ENCODE peak calls at places on chromosome 10, in ten cellular contexts. One of them, this sample, is unnamed.

GRCh38 chr10:71696635-71697326 is 22.8 kb downstream of the C10orf105 start:
- DNase-seq in Panc1: peak
- DNase-seq in GM04504: no peak
- DNase-seq in stimulated activated CD8-positive, alpha-beta memory T cell treated with anti-CD3 and anti-CD28 coated beads, Interleukin-12 subunit alpha, Interleukin-12 subunit beta, amount 100 ng/mL, for 1 hour: peak
- DNase-seq in activated effector memory CD4-positive, alpha-beta T cell treated with anti-CD3 and anti-CD28 coated beads, Interleukin-2, amount 50 U/mL, for 16 hours: peak
- DNase-seq in GM10248: peak
- DNase-seq in brain microvascular endothelial cell: peak
- DNase-seq in lower lobe of right lung: peak
- DNase-seq in GM23248: peak
- DNase-seq in stimulated activated CD4-positive, alpha-beta T cell treated with anti-CD3 and anti-CD28 coated beads, Interleukin-2, amount 100 ng/mL, for 24 hours: peak
- DNase-seq in this sample: peak

GRCh38 chr10:132798876-132799275 is 12.9 kb upstream of the NKX6-2 start:
- DNase-seq in stimulated activated CD8-positive, alpha-beta memory T cell treated with anti-CD3 and anti-CD28 coated beads, Interleukin-12 subunit alpha, Interleukin-12 subunit beta, amount 100 ng/mL, for 1 hour: no peak
- DNase-seq in lower lobe of right lung: no peak
- DNase-seq in activated effector memory CD4-positive, alpha-beta T cell treated with anti-CD3 and anti-CD28 coated beads, Interleukin-2, amount 50 U/mL, for 16 hours: no peak
- DNase-seq in GM04504: no peak
- DNase-seq in brain microvascular endothelial cell: no peak
- DNase-seq in GM23248: no peak
- DNase-seq in GM10248: no peak
- DNase-seq in Panc1: no peak
- DNase-seq in stimulated activated CD4-positive, alpha-beta T cell treated with anti-CD3 and anti-CD28 coated beads, Interleukin-2, amount 100 ng/mL, for 24 hours: no peak
- DNase-seq in this sample: no peak

GRCh38 chr10:19815478-19816419 is 483 bp upstream of the PLXDC2 start:
- DNase-seq in brain microvascular endothelial cell: peak
- DNase-seq in Panc1: no peak
- DNase-seq in activated effector memory CD4-positive, alpha-beta T cell treated with anti-CD3 and anti-CD28 coated beads, Interleukin-2, amount 50 U/mL, for 16 hours: no peak
- DNase-seq in GM04504: no peak
- DNase-seq in lower lobe of right lung: peak
- DNase-seq in stimulated activated CD8-positive, alpha-beta memory T cell treated with anti-CD3 and anti-CD28 coated beads, Interleukin-12 subunit alpha, Interleukin-12 subunit beta, amount 100 ng/mL, for 1 hour: no peak
- DNase-seq in GM23248: peak
- DNase-seq in GM10248: no peak
- DNase-seq in stimulated activated CD4-positive, alpha-beta T cell treated with anti-CD3 and anti-CD28 coated beads, Interleukin-2, amount 100 ng/mL, for 24 hours: peak
- DNase-seq in this sample: no peak

GRCh38 chr10:33109788-33110469 is 151.9 kb upstream of the ITGB1 start:
- DNase-seq in GM04504: no peak
- DNase-seq in stimulated activated CD8-positive, alpha-beta memory T cell treated with anti-CD3 and anti-CD28 coated beads, Interleukin-12 subunit alpha, Interleukin-12 subunit beta, amount 100 ng/mL, for 1 hour: no peak
- DNase-seq in GM23248: no peak
- DNase-seq in lower lobe of right lung: no peak
- DNase-seq in activated effector memory CD4-positive, alpha-beta T cell treated with anti-CD3 and anti-CD28 coated beads, Interleukin-2, amount 50 U/mL, for 16 hours: no peak
- DNase-seq in brain microvascular endothelial cell: no peak
- DNase-seq in GM10248: no peak
- DNase-seq in stimulated activated CD4-positive, alpha-beta T cell treated with anti-CD3 and anti-CD28 coated beads, Interleukin-2, amount 100 ng/mL, for 24 hours: no peak
- DNase-seq in Panc1: no peak
- DNase-seq in this sample: no peak

GRCh38 chr10:127012769-127013152 is 107.5 kb downstream of the DOCK1 start:
- DNase-seq in GM23248: peak
- DNase-seq in lower lobe of right lung: peak
- DNase-seq in Panc1: peak
- DNase-seq in GM04504: no peak
- DNase-seq in stimulated activated CD8-positive, alpha-beta memory T cell treated with anti-CD3 and anti-CD28 coated beads, Interleukin-12 subunit alpha, Interleukin-12 subunit beta, amount 100 ng/mL, for 1 hour: no peak
- DNase-seq in stimulated activated CD4-positive, alpha-beta T cell treated with anti-CD3 and anti-CD28 coated beads, Interleukin-2, amount 100 ng/mL, for 24 hours: no peak
- DNase-seq in brain microvascular endothelial cell: no peak
- DNase-seq in GM10248: no peak
- DNase-seq in activated effector memory CD4-positive, alpha-beta T cell treated with anti-CD3 and anti-CD28 coated beads, Interleukin-2, amount 50 U/mL, for 16 hours: no peak
- DNase-seq in this sample: no peak

GRCh38 chr10:58137813-58138212 is 129.9 kb downstream of the IPMK start:
- DNase-seq in GM23248: no peak
- DNase-seq in GM04504: no peak
- DNase-seq in Panc1: no peak
- DNase-seq in lower lobe of right lung: no peak
- DNase-seq in GM10248: no peak
- DNase-seq in activated effector memory CD4-positive, alpha-beta T cell treated with anti-CD3 and anti-CD28 coated beads, Interleukin-2, amount 50 U/mL, for 16 hours: no peak
- DNase-seq in stimulated activated CD8-positive, alpha-beta memory T cell treated with anti-CD3 and anti-CD28 coated beads, Interleukin-12 subunit alpha, Interleukin-12 subunit beta, amount 100 ng/mL, for 1 hour: no peak
- DNase-seq in stimulated activated CD4-positive, alpha-beta T cell treated with anti-CD3 and anti-CD28 coated beads, Interleukin-2, amount 100 ng/mL, for 24 hours: no peak
- DNase-seq in brain microvascular endothelial cell: no peak
- DNase-seq in this sample: no peak

GRCh38 chr10:789831-790701 is 100.6 kb upstream of the DIP2C start:
- DNase-seq in stimulated activated CD4-positive, alpha-beta T cell treated with anti-CD3 and anti-CD28 coated beads, Interleukin-2, amount 100 ng/mL, for 24 hours: no peak
- DNase-seq in lower lobe of right lung: peak
- DNase-seq in activated effector memory CD4-positive, alpha-beta T cell treated with anti-CD3 and anti-CD28 coated beads, Interleukin-2, amount 50 U/mL, for 16 hours: peak
- DNase-seq in GM23248: no peak
- DNase-seq in brain microvascular endothelial cell: no peak
- DNase-seq in GM10248: no peak
- DNase-seq in stimulated activated CD8-positive, alpha-beta memory T cell treated with anti-CD3 and anti-CD28 coated beads, Interleukin-12 subunit alpha, Interleukin-12 subunit beta, amount 100 ng/mL, for 1 hour: no peak
- DNase-seq in GM04504: no peak
- DNase-seq in Panc1: no peak
- DNase-seq in this sample: peak

GRCh38 chr10:69807696-69808095 is 6.0 kb downstream of the COL13A1 start:
- DNase-seq in lower lobe of right lung: no peak
- DNase-seq in GM10248: no peak
- DNase-seq in activated effector memory CD4-positive, alpha-beta T cell treated with anti-CD3 and anti-CD28 coated beads, Interleukin-2, amount 50 U/mL, for 16 hours: no peak
- DNase-seq in stimulated activated CD8-positive, alpha-beta memory T cell treated with anti-CD3 and anti-CD28 coated beads, Interleukin-12 subunit alpha, Interleukin-12 subunit beta, amount 100 ng/mL, for 1 hour: no peak
- DNase-seq in brain microvascular endothelial cell: peak
- DNase-seq in Panc1: no peak
- DNase-seq in GM23248: peak
- DNase-seq in stimulated activated CD4-positive, alpha-beta T cell treated with anti-CD3 and anti-CD28 coated beads, Interleukin-2, amount 100 ng/mL, for 24 hours: no peak
- DNase-seq in GM04504: no peak
- DNase-seq in this sample: no peak

GRCh38 chr10:96720422-96721206 is at the start of gene PIK3AP1:
- DNase-seq in GM04504: no peak
- DNase-seq in lower lobe of right lung: peak
- DNase-seq in GM23248: peak
- DNase-seq in stimulated activated CD4-positive, alpha-beta T cell treated with anti-CD3 and anti-CD28 coated beads, Interleukin-2, amount 100 ng/mL, for 24 hours: peak
- DNase-seq in stimulated activated CD8-positive, alpha-beta memory T cell treated with anti-CD3 and anti-CD28 coated beads, Interleukin-12 subunit alpha, Interleukin-12 subunit beta, amount 100 ng/mL, for 1 hour: peak
- DNase-seq in activated effector memory CD4-positive, alpha-beta T cell treated with anti-CD3 and anti-CD28 coated beads, Interleukin-2, amount 50 U/mL, for 16 hours: peak
- DNase-seq in Panc1: no peak
- DNase-seq in GM10248: peak
- DNase-seq in brain microvascular endothelial cell: no peak
- DNase-seq in this sample: peak

GRCh38 chr10:104123397-104123796 is 1.4 kb downstream of the SFR1 start:
- DNase-seq in GM04504: no peak
- DNase-seq in stimulated activated CD8-positive, alpha-beta memory T cell treated with anti-CD3 and anti-CD28 coated beads, Interleukin-12 subunit alpha, Interleukin-12 subunit beta, amount 100 ng/mL, for 1 hour: no peak
- DNase-seq in GM10248: peak
- DNase-seq in activated effector memory CD4-positive, alpha-beta T cell treated with anti-CD3 and anti-CD28 coated beads, Interleukin-2, amount 50 U/mL, for 16 hours: no peak
- DNase-seq in stimulated activated CD4-positive, alpha-beta T cell treated with anti-CD3 and anti-CD28 coated beads, Interleukin-2, amount 100 ng/mL, for 24 hours: no peak
- DNase-seq in lower lobe of right lung: no peak
- DNase-seq in Panc1: no peak
- DNase-seq in brain microvascular endothelial cell: no peak
- DNase-seq in GM23248: peak
- DNase-seq in this sample: no peak

GRCh38 chr10:9504227-9504626 is 1449.7 kb downstream of the GATA3 start:
- DNase-seq in GM23248: no peak
- DNase-seq in lower lobe of right lung: no peak
- DNase-seq in stimulated activated CD8-positive, alpha-beta memory T cell treated with anti-CD3 and anti-CD28 coated beads, Interleukin-12 subunit alpha, Interleukin-12 subunit beta, amount 100 ng/mL, for 1 hour: no peak
- DNase-seq in stimulated activated CD4-positive, alpha-beta T cell treated with anti-CD3 and anti-CD28 coated beads, Interleukin-2, amount 100 ng/mL, for 24 hours: no peak
- DNase-seq in GM10248: no peak
- DNase-seq in activated effector memory CD4-positive, alpha-beta T cell treated with anti-CD3 and anti-CD28 coated beads, Interleukin-2, amount 50 U/mL, for 16 hours: no peak
- DNase-seq in GM04504: no peak
- DNase-seq in brain microvascular endothelial cell: no peak
- DNase-seq in Panc1: no peak
- DNase-seq in this sample: no peak

This sample was measured in activated B cell treated with CpG ODN at 0.5 μM for 24 hours.